ENCODE peak calls at places on chromosomes 16 and 17, in seven cellular contexts. H is keratinocyte, F is endothelial cell, E is MCF 10A, W is activated B cell treated with CpG ODN at 0.5 μM for 24 hours, Z is epithelial cell of esophagus, T is HCT116. C is an unnamed sample.

GRCh38 chr17:1487939-1488825 is 4.3 kb downstream of the MYO1C start:
- DNase-seq in E (peak), T (no peak), F (peak), H (no peak), W (peak), Z (peak), C (peak)

GRCh38 chr17:74604748-74605147 is 12.7 kb upstream of the CD300LD start:
- DNase-seq in W (no peak), H (no peak), T (no peak), Z (no peak), F (no peak), E (peak), C (no peak)

GRCh38 chr17:72404872-72405271 is 284.1 kb downstream of the SOX9 start:
- DNase-seq in T (no peak), E (peak), Z (no peak), W (no peak), F (no peak), H (no peak), C (no peak)

GRCh38 chr16:28829747-28830146 is 6.9 kb downstream of the ATXN2L start:
- DNase-seq in H (no peak), F (no peak), Z (no peak), E (no peak), W (no peak), T (no peak), C (no peak)

GRCh38 chr17:35896011-35896587 is 15.9 kb upstream of the CCL5 start:
- DNase-seq in W (no peak), H (no peak), E (no peak), T (no peak), Z (no peak), F (no peak), C (no peak)

GRCh38 chr17:5786510-5786875 is 202.2 kb upstream of the NLRP1 start:
- DNase-seq in H (no peak), T (no peak), F (no peak), E (no peak), W (no peak), Z (no peak), C (no peak)

GRCh38 chr16:19170043-19170655 is 2.1 kb downstream of the SYT17 start:
- DNase-seq in F (no peak), W (no peak), E (no peak), H (no peak), Z (no peak), T (no peak), C (no peak)

GRCh38 chr16:85652431-85653221 is 36.1 kb downstream of the GINS2 start:
- DNase-seq in Z (peak), W (no peak), E (no peak), H (no peak), T (no peak), F (no peak), C (no peak)

GRCh38 chr16:56300901-56301351 is 109.6 kb downstream of the GNAO1 start:
- DNase-seq in W (no peak), H (no peak), T (no peak), F (no peak), E (no peak), Z (no peak), C (no peak)

GRCh38 chr17:71071837-71072236 is 902.5 kb downstream of the KCNJ2 start:
- DNase-seq in E (peak), Z (peak), F (no peak), W (no peak), T (peak), H (peak), C (no peak)

GRCh38 chr16:86222541-86222940 is 287.8 kb upstream of the FOXF1 start:
- DNase-seq in H (no peak), Z (no peak), W (no peak), F (no peak), T (no peak), E (no peak), C (no peak)

GRCh38 chr17:61018938-61019337 is 341.3 kb downstream of the BCAS3 start:
- DNase-seq in T (no peak), Z (no peak), F (no peak), H (no peak), W (no peak), E (no peak), C (no peak)

GRCh38 chr16:57800213-57801097 is 1.8 kb downstream of the KIFC3 start:
- DNase-seq in T (no peak), H (no peak), Z (no peak), F (no peak), E (no peak), W (no peak), C (no peak)

DNA sequence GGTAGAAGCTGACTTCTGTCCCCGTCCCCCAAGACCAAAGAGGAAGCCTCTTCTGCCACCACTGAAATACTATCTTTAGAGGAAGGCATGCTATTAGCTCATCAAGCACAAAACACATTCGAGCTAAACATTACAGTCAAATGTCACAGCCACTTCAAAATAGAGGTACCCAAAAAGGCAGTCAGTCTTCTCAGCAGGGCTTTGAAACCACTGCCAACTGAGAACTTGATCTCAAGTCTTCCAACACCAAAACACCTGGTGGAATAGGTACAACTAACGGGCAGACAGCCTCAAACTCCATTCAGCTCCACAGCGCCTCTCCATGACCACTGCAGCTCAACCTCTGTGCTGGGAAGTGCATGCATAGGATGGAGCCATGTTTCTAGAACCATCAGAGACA is 36.0 kb downstream of the ZFHX3 start:
- DNase-seq in H (no peak), W (no peak), Z (no peak), T (no peak), E (no peak), F (no peak), C (no peak)
- TF ChIP-seq CTCF in H (no peak), W (no peak), Z (no peak), T (no peak), E (no peak), F (no peak), C (no peak)

DNA sequence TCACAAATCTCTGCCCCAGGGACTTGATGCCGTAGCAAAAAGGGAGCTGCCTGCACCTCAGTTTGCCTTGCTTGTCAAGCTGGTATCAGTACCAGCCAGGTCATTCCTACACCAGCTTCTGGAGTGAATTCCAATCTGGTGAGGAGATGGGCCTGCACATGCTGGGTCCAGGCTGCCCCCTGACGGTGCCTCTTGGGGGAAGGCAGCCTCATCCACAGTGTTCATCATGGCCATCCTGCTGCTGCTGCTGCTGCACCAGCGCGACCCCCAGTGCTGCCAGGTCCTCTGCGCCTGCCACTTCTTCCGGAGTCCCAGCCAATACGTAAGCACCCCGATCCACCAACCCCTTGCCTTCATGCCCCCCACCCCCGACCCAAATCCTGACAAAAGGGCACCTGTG is 8.3 kb downstream of the MRPL27 start:
- DNase-seq in F (no peak), T (no peak), H (no peak), E (no peak), W (no peak), Z (peak), C (no peak)
- TF ChIP-seq CTCF in F (no peak), T (no peak), H (no peak), E (no peak), W (no peak), Z (peak), C (no peak)

GRCh38 chr17:65544658-65545057 is 16.8 kb downstream of the AXIN2 start:
- DNase-seq in Z (no peak), W (no peak), E (no peak), H (no peak), F (no peak), T (no peak), C (no peak)
- TF ChIP-seq CTCF in Z (no peak), W (no peak), E (no peak), H (no peak), F (no peak), T (no peak), C (no peak)

DNA sequence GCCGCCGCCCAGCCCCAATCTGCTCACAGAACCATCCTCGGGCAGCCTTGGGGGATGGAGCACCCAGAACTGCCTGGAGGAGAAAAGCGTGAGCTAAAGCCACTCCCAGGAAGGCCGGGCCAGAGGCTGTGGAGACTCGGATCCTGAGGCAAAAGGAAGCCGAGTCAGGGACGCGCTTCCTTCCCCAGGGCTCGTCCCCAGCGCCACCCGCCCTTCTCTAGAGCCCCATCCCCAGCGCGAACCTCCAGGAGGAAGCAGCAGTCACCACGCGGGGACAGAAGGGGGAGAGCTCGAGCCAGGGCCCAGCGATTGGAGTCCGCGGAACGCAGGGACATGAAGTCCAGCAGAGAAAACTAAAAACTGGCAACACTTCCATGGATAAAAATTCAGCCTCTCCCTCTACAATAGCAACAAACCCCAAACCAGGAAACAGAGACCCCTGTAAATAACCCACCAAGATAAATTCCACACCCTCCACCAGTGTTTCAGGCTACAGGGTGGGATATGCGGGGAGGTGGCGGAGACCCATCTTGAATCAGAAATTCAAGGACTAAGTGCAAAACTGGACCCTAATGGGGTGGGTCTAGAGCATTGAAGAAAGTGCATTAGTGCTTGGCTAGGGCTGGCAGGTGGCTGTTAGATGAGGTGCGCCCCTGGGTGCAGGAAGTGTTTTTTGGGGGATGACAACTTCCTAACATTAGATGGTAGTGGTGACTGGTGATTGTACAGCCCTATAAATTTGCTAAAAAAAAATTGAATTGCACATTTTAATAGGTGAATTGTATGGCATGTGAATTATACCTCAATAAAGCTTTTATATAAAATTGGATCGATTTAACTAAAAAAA is 116.1 kb upstream of the METRNL start:
- DNase-seq in F (peak), E (no peak), Z (peak), W (no peak), H (no peak), T (no peak), C (no peak)
- TF ChIP-seq CTCF in F (peak), E (no peak), Z (peak), W (no peak), H (peak), T (peak), C (peak)

DNA sequence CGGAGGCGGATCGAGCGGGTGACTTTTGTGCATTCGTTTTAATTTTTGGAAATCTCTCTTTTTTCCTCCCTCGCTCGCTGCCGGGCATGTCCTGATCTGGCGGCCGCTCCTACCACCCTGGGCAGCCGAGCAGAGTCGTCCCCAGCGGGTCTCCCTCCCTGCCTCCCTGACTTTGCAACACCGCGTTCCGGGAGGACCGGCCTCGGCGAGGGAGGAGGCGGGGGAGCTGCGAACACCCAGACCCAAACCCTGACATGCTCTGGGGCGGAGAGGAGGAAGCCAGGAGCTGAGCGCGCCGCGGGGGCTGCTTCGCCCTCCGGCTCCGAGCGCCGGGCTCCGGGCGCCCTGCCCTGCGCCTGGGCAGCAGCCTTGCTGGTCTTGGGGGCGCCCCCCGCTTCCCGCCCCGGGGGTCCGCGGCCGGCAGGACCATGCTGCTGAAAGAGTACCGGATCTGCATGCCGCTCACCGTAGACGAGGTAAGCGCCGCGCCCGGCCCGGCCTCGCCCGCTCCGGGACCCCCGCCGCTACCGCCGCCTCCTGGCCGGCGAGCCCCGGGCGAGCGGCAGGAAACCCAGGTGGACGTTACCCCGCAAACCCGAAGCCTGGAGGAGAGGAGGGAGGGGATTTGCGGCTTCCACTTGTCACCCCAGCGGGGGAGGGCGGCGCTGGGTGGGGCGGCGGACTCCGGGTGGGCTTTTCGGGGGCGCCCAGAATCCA is 804 bp downstream of the PITPNC1 start:
- DNase-seq in T (no peak), H (no peak), W (peak), Z (peak), E (peak), F (peak), C (peak)
- TF ChIP-seq CTCF in T (no peak), H (peak), W (no peak), Z (peak), E (peak), F (no peak), C (peak)